ENCODE peak calls at places on chromosomes 16 and 17, in six cellular contexts. H is iPS DF 19.7; F is CD4-positive, alpha-beta memory T cell; V is Calu3; E is activated B cell treated with CpG ODN at 0.5 μM for 24 hours; C is bronchial epithelial cell. G is an unnamed sample.

GRCh38 chr16:25198021-25198420 is 18.7 kb upstream of the AQP8 start:
- DNase-seq in H (no peak), F (no peak), V (no peak), E (no peak), C (peak; percentile 17), G (peak; percentile 65)

GRCh38 chr16:27748868-27749546 is 199.1 kb downstream of the KATNIP start:
- DNase-seq in H (peak; percentile 28), F (peak; percentile 29), V (peak; percentile 74), E (no peak), C (peak; percentile 60), G (peak; percentile 71)

GRCh38 chr17:58300336-58300735 is 19.6 kb upstream of the MPO start:
- DNase-seq in H (no peak), F (no peak), V (no peak), E (no peak), C (no peak), G (no peak)

GRCh38 chr17:2101448-2102257 is 46.8 kb downstream of the HIC1 start:
- DNase-seq in H (no peak), F (peak; percentile 64), V (peak; percentile 71), E (no peak), C (peak; percentile 96), G (peak; percentile 87)

GRCh38 chr17:28282596-28282995 is 36.4 kb upstream of the TMEM97 start:
- DNase-seq in H (no peak), F (no peak), V (no peak), E (no peak), C (peak; percentile 92), G (peak; percentile 91)

GRCh38 chr16:4847774-4848587 is 700 bp downstream of the UBN1 start:
- DNase-seq in H (no peak), F (no peak), V (peak; percentile 59), E (peak; percentile 63), C (peak; percentile 73), G (peak; percentile 62)

GRCh38 chr17:43873091-43873490 is 26.1 kb downstream of the CD300LG start:
- DNase-seq in H (no peak), F (no peak), V (no peak), E (no peak), C (no peak), G (no peak)

GRCh38 chr16:75860654-75861053 is 134.4 kb upstream of the CPHXL start:
- DNase-seq in H (no peak), F (no peak), V (no peak), E (no peak), C (no peak), G (no peak)

GRCh38 chr17:40862985-40863733 is 3.9 kb downstream of the KRT12 start:
- DNase-seq in H (peak; percentile 69), F (no peak), V (no peak), E (no peak), C (no peak), G (no peak)

GRCh38 chr16:87713469-87714229 is 52.1 kb downstream of the KLHDC4 start:
- DNase-seq in H (no peak), F (peak; percentile 43), V (no peak), E (no peak), C (no peak), G (no peak)

GRCh38 chr17:10668771-10669170 is 11.7 kb upstream of the MYH3 start:
- DNase-seq in H (no peak), F (no peak), V (no peak), E (no peak), C (peak; percentile 4), G (no peak)

GRCh38 chr16:82331974-82332750 is 162.1 kb upstream of the MPHOSPH6 start:
- DNase-seq in H (no peak), F (no peak), V (no peak), E (no peak), C (no peak), G (no peak)

GRCh38 chr17:8997994-8998628 is 23.2 kb upstream of the NTN1 start:
- DNase-seq in H (no peak), F (peak; percentile 77), V (peak; percentile 67), E (peak; percentile 72), C (peak; percentile 39), G (peak; percentile 39)

GRCh38 chr17:79515646-79516604 is 94.9 kb downstream of the RBFOX3 start:
- DNase-seq in H (no peak), F (no peak), V (no peak), E (no peak), C (no peak), G (peak; percentile 1)

GRCh38 chr16:29862383-29862883 is 593 bp downstream of the CDIPT start:
- DNase-seq in H (no peak), F (no peak), V (peak; percentile 62), E (no peak), C (no peak), G (peak; percentile 30)

GRCh38 chr17:1635675-1636465 is 7.2 kb upstream of the SLC43A2 start:
- DNase-seq in H (no peak), F (no peak), V (no peak), E (no peak), C (no peak), G (no peak)

GRCh38 chr16:48197294-48197693 is 41.5 kb upstream of the ABCC12 start:
- DNase-seq in H (no peak), F (no peak), V (no peak), E (no peak), C (no peak), G (no peak)

GRCh38 chr16:66459878-66460277 is 32.8 kb downstream of the BEAN1 start:
- DNase-seq in H (peak; percentile 73), F (no peak), V (no peak), E (no peak), C (no peak), G (no peak)

GRCh38 chr16:66355526-66355925 is 11.0 kb upstream of the CDH5 start:
- DNase-seq in H (no peak), F (no peak), V (no peak), E (no peak), C (no peak), G (no peak)

GRCh38 chr17:63960006-63960405 is 12.7 kb downstream of the SCN4A start:
- DNase-seq in H (no peak), F (no peak), V (no peak), E (no peak), C (no peak), G (no peak)

GRCh38 chr17:63754046-63754445 is 12.4 kb upstream of the STRADA start:
- DNase-seq in H (no peak), F (no peak), V (no peak), E (no peak), C (peak; percentile 45), G (no peak)

GRCh38 chr16:75627856-75628255 is 4.8 kb upstream of the ADAT1 start:
- DNase-seq in H (no peak), F (peak; percentile 49), V (no peak), E (no peak), C (no peak), G (no peak)

GRCh38 chr17:80036715-80037477 is 454 bp downstream of the CCDC40 start:
- DNase-seq in H (peak; percentile 50), F (peak; percentile 50), V (no peak), E (no peak), C (no peak), G (peak; percentile 5)

GRCh38 chr17:44187131-44187899 is 543 bp downstream of the TMUB2 start:
- DNase-seq in H (no peak), F (peak; percentile 63), V (no peak), E (no peak), C (peak; percentile 59), G (peak; percentile 17)

GRCh38 chr16:46739934-46740333 is 8.2 kb downstream of the MYLK3 start:
- DNase-seq in H (no peak), F (no peak), V (no peak), E (no peak), C (no peak), G (no peak)

GRCh38 chr16:2333772-2334379 is 6.7 kb downstream of the ABCA3 start:
- DNase-seq in H (no peak), F (no peak), V (no peak), E (no peak), C (no peak), G (no peak)

GRCh38 chr17:31156326-31156725 is 61.5 kb downstream of the NF1 start:
- DNase-seq in H (no peak), F (no peak), V (no peak), E (no peak), C (no peak), G (no peak)

GRCh38 chr16:74024997-74025396 is 271.6 kb upstream of the PSMD7 start:
- DNase-seq in H (no peak), F (no peak), V (no peak), E (no peak), C (no peak), G (no peak)

G was measured in mammary epithelial cell.